ENCODE peak calls at places on chromosome 17, in nine cellular contexts. V is CD8-positive, alpha-beta T cell; E is aorta; M is RWPE2; Y is body of pancreas; X is naive thymus-derived CD4-positive, alpha-beta T cell; N is HCT116; O is cardiac muscle cell; W is ascending aorta. F is an unnamed sample. For H3K9me3, the result is how much of the 10 kb centered on the place peaks cover.

GRCh38 chr17:17191961-17192381 is 14.2 kb downstream of the PLD6 start:
- DNase-seq in X (no peak), M (no peak), N (no peak), O (no peak), Y (no peak), E (no peak), W (no peak), V (no peak), F (no peak)

GRCh38 chr17:46780003-46780373 is 38.5 kb downstream of the WNT3 start:
- DNase-seq in M (no peak), E (peak), V (no peak), N (no peak), X (no peak), W (no peak), Y (no peak), O (no peak), F (no peak)

GRCh38 chr17:78745407-78746088 is 36.5 kb downstream of the CYTH1 start:
- DNase-seq in X (no peak), M (no peak), E (no peak), W (no peak), N (no peak), Y (peak), V (no peak), O (peak), F (no peak)

GRCh38 chr17:77915594-77916021 is 42.9 kb upstream of the TNRC6C start:
- DNase-seq in Y (no peak), W (no peak), X (no peak), V (no peak), N (no peak), M (no peak), E (no peak), O (no peak), F (no peak)

GRCh38 chr17:57935833-57936807 is 19.1 kb downstream of the CUEDC1 start:
- DNase-seq in Y (peak), N (no peak), E (peak), O (peak), W (peak), V (no peak), M (no peak), X (no peak), F (no peak)

GRCh38 chr17:73600103-73600871 is 44.0 kb downstream of the SDK2 start:
- DNase-seq in V (no peak), W (no peak), E (no peak), N (no peak), Y (no peak), O (peak), M (no peak), X (no peak), F (no peak)

GRCh38 chr17:63752707-63753106 is 11.1 kb upstream of the STRADA start:
- DNase-seq in M (no peak), V (no peak), X (no peak), E (no peak), Y (no peak), O (no peak), N (no peak), W (no peak), F (no peak)

GRCh38 chr17:40340880-40341807 is 23.4 kb downstream of the GJD3 start:
- DNase-seq in N (peak), O (peak), X (peak), M (no peak), V (peak), E (peak), Y (peak), W (peak), F (peak)

GRCh38 chr17:74646231-74646630 is 22.7 kb upstream of the CD300E start:
- DNase-seq in M (no peak), E (no peak), W (no peak), N (peak), V (no peak), X (no peak), O (peak), Y (no peak), F (no peak)

GRCh38 chr17:21213491-21214014 is 408 bp downstream of the TMEM11 start:
- DNase-seq in X (no peak), V (no peak), W (peak), M (no peak), E (peak), Y (peak), N (no peak), O (peak), F (peak)

GRCh38 chr17:50689251-50689650 is 18.5 kb downstream of the ANKRD40 start:
- DNase-seq in V (no peak), Y (peak), X (no peak), W (no peak), M (no peak), N (no peak), E (peak), O (peak), F (no peak)

GRCh38 chr17:66347661-66348604 is 45.5 kb downstream of the PRKCA start:
- DNase-seq in E (no peak), V (no peak), N (no peak), Y (no peak), M (no peak), O (peak), X (no peak), W (no peak), F (no peak)

GRCh38 chr17:72419866-72420774 is 299.3 kb downstream of the SOX9 start:
- DNase-seq in E (no peak), W (no peak), N (no peak), V (no peak), Y (peak), X (no peak), O (no peak), M (no peak), F (no peak)

GRCh38 chr17:47257651-47258339 is 4.2 kb downstream of the ITGB3 start:
- DNase-seq in O (peak), Y (no peak), M (no peak), N (no peak), E (no peak), X (no peak), V (no peak), W (no peak), F (no peak)

GRCh38 chr17:33989357-33990148 is 265.5 kb upstream of the CCL2 start:
- DNase-seq in E (no peak), M (no peak), V (no peak), O (no peak), Y (no peak), N (no peak), W (no peak), X (no peak), F (no peak)

GRCh38 chr17:73324711-73325526 is 13.1 kb upstream of the CDC42EP4 start:
- DNase-seq in O (no peak), X (no peak), Y (no peak), N (no peak), E (no peak), V (no peak), M (no peak), W (no peak), F (no peak)

GRCh38 chr17:50805486-50805885 is 29.9 kb upstream of the WFIKKN2 start:
- DNase-seq in O (no peak), X (no peak), Y (peak), E (no peak), W (no peak), V (no peak), N (no peak), M (no peak), F (no peak)

GRCh38 chr17:47713980-47714689 is 18.9 kb upstream of the TBX21 start:
- DNase-seq in N (no peak), O (no peak), Y (no peak), W (no peak), M (no peak), V (no peak), E (no peak), X (no peak), F (no peak)

GRCh38 chr17:3582921-3583320 is 25.3 kb upstream of the TRPV3 start:
- DNase-seq in W (no peak), E (no peak), X (no peak), M (no peak), Y (no peak), N (no peak), V (no peak), O (no peak), F (no peak)

GRCh38 chr17:27778193-27778592 is 22.1 kb downstream of the NOS2 start:
- DNase-seq in E (no peak), M (no peak), W (no peak), X (no peak), Y (no peak), O (peak), V (no peak), N (no peak), F (no peak)

GRCh38 chr17:78454346-78454745 is 75.9 kb downstream of the PGS1 start:
- DNase-seq in V (no peak), E (no peak), Y (no peak), M (no peak), O (no peak), X (no peak), N (no peak), W (no peak), F (no peak)

GRCh38 chr17:46769531-46770438 is 48.7 kb downstream of the WNT3 start:
- DNase-seq in X (no peak), M (no peak), N (no peak), W (no peak), E (no peak), V (no peak), O (no peak), Y (no peak), F (no peak)

GRCh38 chr17:8951210-8951609 is 14.3 kb downstream of the PIK3R5 start:
- DNase-seq in W (no peak), N (no peak), E (no peak), O (no peak), X (no peak), Y (no peak), V (no peak), M (no peak), F (no peak)
- H3K9me3 ChIP-seq in W (under half), N (under half), E (under half), O (under half), X (under half), Y (under half), V (under half), M (under half), F (under half)

GRCh38 chr17:82943751-82944150 is 103.9 kb upstream of the ZNF750 start:
- DNase-seq in W (no peak), N (no peak), O (no peak), V (no peak), M (no peak), X (no peak), Y (peak), E (no peak), F (no peak)
- H3K9me3 ChIP-seq in W (under half), N (under half), O (under half), V (under half), M (under half), X (under half), Y (under half), E (under half), F (under half)

GRCh38 chr17:52647411-52647810 is 488.9 kb upstream of the CA10 start:
- DNase-seq in M (no peak), X (no peak), O (no peak), E (no peak), V (no peak), W (no peak), Y (no peak), N (no peak), F (no peak)

GRCh38 chr17:52653014-52653413 is 494.5 kb upstream of the CA10 start:
- DNase-seq in O (no peak), Y (no peak), V (no peak), E (no peak), M (no peak), W (no peak), N (no peak), X (no peak), F (no peak)

DNA sequence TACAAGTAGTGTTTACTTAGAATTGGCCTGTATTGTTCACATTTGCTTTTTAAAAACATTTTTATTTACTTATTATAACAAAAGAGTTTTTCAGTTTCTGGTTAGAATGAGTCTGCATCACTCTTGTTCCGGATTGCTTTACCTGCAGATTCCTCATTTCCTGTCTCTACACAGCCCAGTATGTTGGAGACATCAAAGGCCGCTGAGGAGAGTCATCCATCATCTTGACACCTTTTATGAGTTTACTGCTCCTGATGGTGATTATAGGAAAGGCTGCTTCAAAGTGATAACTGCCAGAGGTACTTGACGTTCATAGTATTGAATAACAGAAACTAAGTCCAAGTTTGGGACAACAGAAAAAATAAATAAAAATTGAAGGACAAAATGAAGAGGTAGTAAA is 490.5 kb upstream of the CA10 start:
- DNase-seq in M (no peak), E (no peak), Y (no peak), N (no peak), V (no peak), X (no peak), O (no peak), W (no peak), F (no peak)
- H3K9me3 ChIP-seq in M (under half), E (under half), Y (under half), N (under half), V (under half), X (under half), O (under half), W (under half), F (under half)

GRCh38 chr17:6470146-6470718 is 26.0 kb downstream of the PIMREG start:
- DNase-seq in Y (no peak), E (no peak), O (no peak), V (no peak), X (no peak), N (no peak), M (no peak), W (no peak), F (no peak)
- H3K9me3 ChIP-seq in Y (under half), E (under half), O (under half), V (under half), X (under half), N (under half), M (under half), W (under half), F (under half)

GRCh38 chr17:22490399-22490798 is 798.1 kb downstream of the KCNJ18 start:
- DNase-seq in O (no peak), X (no peak), E (no peak), Y (no peak), V (no peak), N (no peak), M (no peak), W (no peak), F (no peak)

GRCh38 chr17:22484826-22485225 is 792.5 kb downstream of the KCNJ18 start:
- DNase-seq in E (no peak), X (no peak), M (no peak), Y (no peak), V (no peak), W (no peak), O (no peak), N (no peak), F (no peak)
- H3K9me3 ChIP-seq in E (under half), X (under half), M (under half), Y (under half), V (under half), W (under half), O (under half), N (under half), F (under half)

DNA sequence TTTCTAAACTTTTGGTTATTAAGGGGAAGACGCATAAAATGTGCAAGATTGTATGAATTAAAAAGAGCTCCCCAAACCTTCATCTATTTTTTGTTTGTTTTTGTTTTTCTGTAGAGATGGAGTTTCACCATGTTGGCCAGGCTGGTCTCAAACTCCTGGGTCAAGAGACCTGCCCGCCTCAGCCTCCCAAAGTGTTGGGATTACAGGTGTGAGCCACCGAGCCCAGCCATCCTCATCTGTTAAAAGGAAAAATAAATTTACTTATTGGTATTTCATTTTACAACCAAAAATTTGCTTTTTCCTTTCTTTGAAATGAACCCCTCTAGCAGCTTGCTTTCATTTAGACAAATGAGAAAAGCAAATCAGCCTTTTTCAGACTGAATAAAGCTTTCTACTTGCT is 23.2 kb downstream of the RNF157 start:
- DNase-seq in W (no peak), O (no peak), Y (no peak), M (no peak), X (no peak), E (no peak), N (no peak), V (no peak), F (no peak)
- H3K9me3 ChIP-seq in W (under half), O (under half), Y (under half), M (under half), X (under half), E (under half), N (under half), V (under half), F (under half)

GRCh38 chr17:11274106-11274505 is 33.1 kb downstream of the SHISA6 start:
- DNase-seq in E (no peak), W (no peak), Y (no peak), M (no peak), X (no peak), N (no peak), V (no peak), O (no peak), F (no peak)
- H3K9me3 ChIP-seq in E (under half), W (under half), Y (under half), M (under half), X (under half), N (under half), V (under half), O (under half), F (under half)

GRCh38 chr17:49187301-49187700 is 23.1 kb downstream of the GNGT2 start:
- DNase-seq in Y (no peak), V (no peak), X (no peak), E (no peak), W (no peak), M (no peak), O (no peak), N (no peak), F (no peak)

GRCh38 chr17:49180303-49180702 is 30.1 kb downstream of the GNGT2 start:
- DNase-seq in W (peak), M (no peak), Y (peak), E (peak), X (peak), N (peak), V (peak), O (peak), F (peak)

GRCh38 chr17:49180998-49181635 is 29.3 kb downstream of the GNGT2 start:
- DNase-seq in Y (no peak), W (no peak), M (no peak), O (no peak), N (no peak), E (no peak), X (no peak), V (no peak), F (no peak)

GRCh38 chr17:49183801-49184200 is 26.6 kb downstream of the GNGT2 start:
- DNase-seq in V (no peak), X (no peak), E (no peak), Y (no peak), W (no peak), N (no peak), M (no peak), O (no peak), F (no peak)

GRCh38 chr17:49183341-49183740 is 27.0 kb downstream of the GNGT2 start:
- DNase-seq in V (no peak), X (no peak), N (no peak), E (no peak), M (no peak), W (no peak), Y (no peak), O (no peak), F (no peak)
- H3K9me3 ChIP-seq in V (under half), X (under half), N (under half), E (under half), M (under half), W (under half), Y (under half), O (under half), F (under half)

DNA sequence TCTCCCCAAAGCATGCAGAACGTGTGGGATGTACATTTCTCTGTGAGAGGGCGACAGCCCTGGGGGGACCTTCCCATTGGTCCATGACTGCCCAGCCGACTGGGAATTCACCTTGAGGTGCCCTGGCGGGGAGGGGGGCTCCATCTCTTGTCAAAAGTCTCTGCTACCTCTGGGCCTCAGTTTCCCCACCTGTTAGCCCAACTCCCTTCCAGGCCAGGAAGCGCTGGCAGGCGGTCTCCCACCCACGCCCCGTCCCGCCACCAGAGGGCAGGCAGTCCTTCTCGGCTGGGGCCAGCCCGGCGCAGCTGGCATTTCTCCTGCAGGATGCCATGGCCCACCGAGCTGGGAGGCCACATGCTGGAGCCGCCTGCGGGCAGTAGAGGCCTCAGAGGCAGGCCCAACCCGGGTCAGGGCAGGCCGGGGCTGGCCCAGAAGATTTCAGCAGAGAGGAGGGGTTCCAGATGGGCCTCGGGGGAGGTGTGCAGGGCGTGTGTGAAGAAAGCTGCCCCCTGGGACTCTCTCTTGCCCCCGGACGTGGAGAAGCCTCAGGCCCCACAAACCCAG is 16.6 kb downstream of the CD7 start:
- DNase-seq in V (peak), Y (peak), X (peak), E (peak), M (peak), O (peak), N (no peak), W (peak), F (peak)
- H3K9me3 ChIP-seq in V (under half), Y (under half), X (under half), E (under half), M (under half), O (under half), N (under half), W (under half), F (under half)

GRCh38 chr17:22300177-22300576 is 607.9 kb downstream of the KCNJ18 start:
- DNase-seq in W (no peak), O (no peak), N (no peak), V (no peak), M (no peak), E (no peak), Y (no peak), X (no peak), F (no peak)
- H3K9me3 ChIP-seq in W (under half), O (under half), N (under half), V (under half), M (under half), E (under half), Y (under half), X (under half), F (under half)

F was measured in effector memory CD4-positive, alpha-beta T cell.